ENCODE peak calls at places on chromosomes 5 and 9, in five cellular contexts. E is K562; J is Panc1; R is CD4-positive, CD25-positive, alpha-beta regulatory T cell; Z is left ventricle myocardium inferior. D is an unnamed sample.

GRCh38 chr5:98772415-98773213 is 849 bp upstream of the RGMB start:
- DNase-seq in J (no peak), E (no peak), Z (peak; percentile 68), R (peak; percentile 77), D (peak; percentile 78)

GRCh38 chr5:107359916-107360234 is 310.9 kb downstream of the EFNA5 start:
- DNase-seq in E (peak; percentile 1), Z (no peak), J (no peak), R (no peak), D (no peak)

GRCh38 chr9:78236511-78236950 is 656 bp downstream of the CEP78 start:
- DNase-seq in J (no peak), E (no peak), Z (no peak), R (no peak), D (no peak)

GRCh38 chr9:125648294-125648693 is 58.7 kb downstream of the MAPKAP1 start:
- DNase-seq in J (no peak), R (no peak), Z (no peak), E (no peak), D (no peak)

GRCh38 chr5:65172486-65173129 is 309.1 kb downstream of the ADAMTS6 start:
- DNase-seq in E (no peak), Z (no peak), J (no peak), R (peak; percentile 2), D (no peak)

GRCh38 chr5:69368458-69369368 is 607 bp downstream of the AK6 start:
- DNase-seq in J (no peak), Z (no peak), E (peak; percentile 62), R (peak; percentile 49), D (peak; percentile 34)

GRCh38 chr5:61582887-61583286 is 250.8 kb downstream of the ZSWIM6 start:
- DNase-seq in E (no peak), Z (no peak), J (no peak), R (no peak), D (no peak)

GRCh38 chr5:119411291-119411934 is 40.9 kb upstream of the HSD17B4 start:
- DNase-seq in R (no peak), J (no peak), Z (no peak), E (peak; percentile 21), D (no peak)

GRCh38 chr9:34651876-34652602 is at the start of gene IL11RA:
- DNase-seq in Z (peak; percentile 93), R (peak; percentile 58), J (peak; percentile 60), E (peak; percentile 94), D (peak; percentile 87)

GRCh38 chr5:133287500-133287899 is 235.7 kb downstream of the HSPA4 start:
- DNase-seq in R (peak; percentile 6), Z (no peak), E (peak; percentile 27), J (peak; percentile 28), D (no peak)

GRCh38 chr9:35267716-35268115 is 105.9 kb downstream of the UNC13B start:
- DNase-seq in J (no peak), Z (no peak), E (no peak), R (no peak), D (no peak)

GRCh38 chr5:39202594-39203290 is 16.6 kb downstream of the FYB1 start:
- DNase-seq in R (peak; percentile 83), J (no peak), E (peak; percentile 46), Z (no peak), D (no peak)

GRCh38 chr5:134813827-134814226 is 31.9 kb upstream of the C5orf24 start:
- DNase-seq in R (no peak), Z (no peak), J (no peak), E (no peak), D (no peak)

GRCh38 chr9:136328622-136329041 is 1.3 kb downstream of the GPSM1 start:
- DNase-seq in R (no peak), J (no peak), E (no peak), Z (no peak), D (no peak)

GRCh38 chr9:72823971-72824370 is 128.9 kb downstream of the ALDH1A1 start:
- DNase-seq in J (no peak), R (no peak), E (no peak), Z (no peak), D (no peak)

GRCh38 chr5:141355641-141356040 is 820 bp downstream of the PCDHGA4 start:
- DNase-seq in E (no peak), Z (no peak), J (no peak), R (no peak), D (no peak)

GRCh38 chr9:137056739-137057407 is 3.0 kb upstream of the ENTPD2 start:
- DNase-seq in E (no peak), R (no peak), J (no peak), Z (no peak), D (no peak)

GRCh38 chr5:66958126-66958983 is 238.2 kb downstream of the CD180 start:
- DNase-seq in J (no peak), R (no peak), E (no peak), Z (no peak), D (no peak)

GRCh38 chr9:7536310-7536939 is 263.2 kb downstream of the DMAC1 start:
- DNase-seq in E (peak; percentile 45), J (peak; percentile 13), R (peak; percentile 74), Z (no peak), D (peak; percentile 39)

GRCh38 chr5:157860898-157861894 is 2.3 kb upstream of the CLINT1 start:
- DNase-seq in J (no peak), E (no peak), R (peak; percentile 54), Z (no peak), D (peak; percentile 86)

GRCh38 chr9:1982074-1982473 is 33.1 kb upstream of the SMARCA2 start:
- DNase-seq in J (no peak), R (no peak), E (no peak), Z (no peak), D (no peak)

GRCh38 chr9:71403106-71403505 is 281.7 kb upstream of the TRPM3 start:
- DNase-seq in E (no peak), R (no peak), Z (no peak), J (no peak), D (no peak)

GRCh38 chr9:138063033-138063432 is 185.5 kb downstream of the CACNA1B start:
- DNase-seq in E (no peak), Z (no peak), J (no peak), R (no peak), D (no peak)

GRCh38 chr9:121073038-121073437 is 1.7 kb upstream of the CNTRL start:
- DNase-seq in Z (peak; percentile 36), J (peak; percentile 33), E (no peak), R (no peak), D (no peak)

GRCh38 chr5:15013654-15014463 is 142.3 kb upstream of the ANKH start:
- DNase-seq in Z (no peak), E (peak; percentile 58), R (peak; percentile 38), J (peak; percentile 75), D (peak; percentile 74)

GRCh38 chr5:143061161-143061945 is 291.2 kb downstream of the ARHGAP26 start:
- DNase-seq in Z (no peak), E (no peak), J (peak; percentile 75), R (no peak), D (no peak)

GRCh38 chr5:135921388-135921787 is 25.7 kb upstream of the IL9 start:
- DNase-seq in R (no peak), J (no peak), E (no peak), Z (no peak), D (peak; percentile 57)

GRCh38 chr5:140800816-140801493 is at the start of gene PCDHA3:
- DNase-seq in R (peak; percentile 6), Z (no peak), J (no peak), E (peak; percentile 6), D (peak; percentile 74)

GRCh38 chr9:92206490-92206889 is 87.0 kb downstream of the IARS1 start:
- DNase-seq in R (no peak), J (no peak), Z (no peak), E (no peak), D (no peak)

GRCh38 chr5:83925952-83926351 is 205.3 kb upstream of the HAPLN1 start:
- DNase-seq in J (no peak), Z (no peak), R (no peak), E (no peak), D (no peak)

GRCh38 chr9:89544280-89544664 is 46.4 kb upstream of the SEMA4D start:
- DNase-seq in J (no peak), Z (no peak), R (no peak), E (no peak), D (no peak)

GRCh38 chr9:89877051-89878002 is 272.5 kb downstream of the GADD45G start:
- DNase-seq in J (no peak), E (no peak), R (no peak), Z (no peak), D (no peak)

DNA sequence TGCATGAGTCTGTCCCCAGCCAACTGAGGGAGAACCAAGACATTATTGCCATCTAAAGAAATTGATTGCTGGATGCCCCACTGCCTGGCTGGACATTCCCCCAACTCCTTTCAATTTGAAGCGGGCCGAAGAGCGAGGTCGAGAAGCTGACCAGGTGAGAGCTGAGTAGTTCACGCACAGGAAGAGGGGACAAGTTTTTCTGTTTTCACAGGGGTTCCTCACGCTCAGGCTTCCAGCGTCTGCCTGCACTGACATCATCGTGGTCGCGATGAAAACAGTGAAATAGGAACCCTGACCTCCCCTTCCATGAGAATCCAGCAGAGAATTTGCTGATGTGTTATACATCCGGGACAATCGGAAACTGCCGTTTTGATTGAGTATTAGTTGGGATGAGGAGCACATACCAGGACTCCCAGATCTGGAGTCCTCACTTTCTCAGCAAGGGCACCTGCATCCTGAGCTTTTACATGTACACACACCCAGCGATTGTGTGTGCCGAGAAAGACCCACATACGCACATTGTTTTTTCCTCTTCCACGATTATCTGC is 3.1 kb upstream of the DMRT3 start:
- DNase-seq in R (no peak), E (no peak), Z (no peak), J (no peak), D (no peak)
- H3K4me1 ChIP-seq in R (peaks cover 18% of the 10 kb centered on the region), E (no peaks in the 10 kb centered on the region), Z (peaks cover 52% of the 10 kb centered on the region), J (no peaks in the 10 kb centered on the region), D (no peaks in the 10 kb centered on the region)

DNA sequence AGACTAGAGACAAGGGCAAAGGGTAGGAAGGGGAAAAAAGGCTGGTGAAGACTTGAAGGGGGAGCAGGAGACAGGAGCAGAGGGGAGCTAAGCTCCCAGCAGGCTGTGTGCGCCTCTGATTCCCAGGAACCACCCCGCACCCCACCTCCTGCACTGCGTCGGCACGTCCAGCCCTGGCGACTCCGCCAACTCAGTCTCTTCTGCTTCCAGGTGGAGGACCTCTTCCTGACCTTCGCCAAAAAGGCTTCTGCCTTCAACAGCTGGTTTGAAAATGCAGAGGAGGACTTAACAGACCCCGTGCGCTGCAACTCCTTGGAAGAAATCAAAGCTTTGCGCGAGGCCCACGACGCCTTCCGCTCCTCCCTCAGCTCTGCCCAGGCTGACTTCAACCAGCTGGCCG is 30.5 kb downstream of the DYNC2I2 start:
- DNase-seq in J (no peak), E (no peak), R (no peak), Z (no peak), D (no peak)
- H3K4me3 ChIP-seq in J (no peak overlapping the region), E (no peak overlapping the region), R (no peak overlapping the region), Z (no peak overlapping the region), D (no peak overlapping the region)

GRCh38 chr5:137486707-137487106 is 12.4 kb downstream of the SPOCK1 start:
- DNase-seq in Z (no peak), J (no peak), E (no peak), R (no peak), D (no peak)
- H3K36me3 ChIP-seq in Z (no peaks in the 10 kb centered on the region), J (no peaks in the 10 kb centered on the region), E (no peaks in the 10 kb centered on the region), R (no peaks in the 10 kb centered on the region), D (no peaks in the 10 kb centered on the region)

GRCh38 chr9:133135193-133135745 is 14.2 kb upstream of the RALGDS start:
- DNase-seq in J (peak; percentile 73), Z (no peak), E (no peak), R (peak; percentile 70), D (no peak)

GRCh38 chr9:133133680-133134418 is 12.8 kb upstream of the RALGDS start:
- DNase-seq in E (peak; percentile 91), J (peak; percentile 72), R (peak; percentile 97), Z (peak; percentile 83), D (no peak)

GRCh38 chr9:133132174-133132573 is 11.1 kb upstream of the RALGDS start:
- DNase-seq in R (no peak), J (no peak), E (no peak), Z (no peak), D (no peak)

GRCh38 chr9:133137451-133138231 is 16.6 kb upstream of the RALGDS start:
- DNase-seq in R (peak; percentile 77), J (no peak), Z (peak; percentile 71), E (peak; percentile 89), D (no peak)

GRCh38 chr9:133134419-133135190 is 13.6 kb upstream of the RALGDS start:
- DNase-seq in R (no peak), Z (no peak), J (no peak), E (no peak), D (no peak)
- H3K4me1 ChIP-seq in R (peaks cover 83% of the 10 kb centered on the region), Z (peaks cover 95% of the 10 kb centered on the region), J (peaks cover 63% of the 10 kb centered on the region), E (peaks cover 63% of the 10 kb centered on the region), D (no peaks in the 10 kb centered on the region)